ENCODE peak calls at places on chromosomes 5 and 9, in nine cellular contexts. I is IMR-90, Y is GM23248, V is mesendoderm, C is HepG2, K is PC-9, P is neuronal stem cell, B is hepatocyte, T is neural progenitor cell. Q is an unnamed sample.
A peak's percentile ranks its signal among the peaks of the same experiment; 100 is the strongest.

GRCh38 chr9:133839822-133840329 is 101.7 kb upstream of the SARDH start:
- DNase-seq in I (peak; percentile 44), B (peak; percentile 69), T (peak; percentile 61), K (no peak), V (peak; percentile 86), Y (peak; percentile 11), P (no peak), C (peak; percentile 36), Q (peak; percentile 13)

GRCh38 chr9:71911908-71912325 is 478 bp downstream of the C9orf85 start:
- DNase-seq in C (no peak), Y (peak; percentile 75), B (no peak), K (no peak), P (no peak), T (no peak), I (peak; percentile 28), V (no peak), Q (peak; percentile 89)

GRCh38 chr9:69671904-69672827 is at the start of gene APBA1:
- DNase-seq in K (no peak), V (peak; percentile 58), I (peak; percentile 56), C (no peak), Y (peak; percentile 74), P (peak; percentile 61), T (peak; percentile 84), B (peak; percentile 85), Q (peak; percentile 46)

GRCh38 chr5:14816999-14817761 is 54.4 kb downstream of the ANKH start:
- DNase-seq in Y (peak; percentile 97), B (no peak), I (peak; percentile 93), C (no peak), K (no peak), V (no peak), P (no peak), T (no peak), Q (no peak)

GRCh38 chr9:107049046-107049824 is 186.3 kb downstream of the ZNF462 start:
- DNase-seq in I (no peak), P (no peak), C (no peak), B (no peak), Y (no peak), T (peak; percentile 27), K (no peak), V (peak; percentile 66), Q (no peak)

GRCh38 chr9:20804476-20805253 is 120.6 kb downstream of the FOCAD start:
- DNase-seq in P (no peak), C (no peak), I (no peak), V (no peak), T (no peak), K (no peak), Y (no peak), B (peak; percentile 5), Q (no peak)

GRCh38 chr9:79917417-79917816 is 345.7 kb downstream of the TLE4 start:
- DNase-seq in T (no peak), V (no peak), P (no peak), C (no peak), I (no peak), K (no peak), B (no peak), Y (peak; percentile 42), Q (no peak)

GRCh38 chr5:96384353-96384752 is 48.7 kb downstream of the PCSK1 start:
- DNase-seq in P (no peak), V (peak; percentile 4), Y (peak; percentile 97), K (peak; percentile 76), T (no peak), B (no peak), C (peak; percentile 5), I (peak; percentile 67), Q (peak; percentile 83)

GRCh38 chr9:89455356-89455824 is 42.5 kb downstream of the SEMA4D start:
- DNase-seq in K (no peak), C (no peak), Y (no peak), P (no peak), T (no peak), B (no peak), I (no peak), V (no peak), Q (no peak)

GRCh38 chr9:76866689-76867088 is 39.2 kb downstream of the PRUNE2 start:
- DNase-seq in B (peak; percentile 38), K (peak; percentile 74), Y (peak; percentile 94), P (no peak), I (peak; percentile 95), V (peak; percentile 36), T (no peak), C (no peak), Q (no peak)

GRCh38 chr5:72378636-72379289 is 58.6 kb downstream of the PTCD2 start:
- DNase-seq in I (peak; percentile 86), T (no peak), V (peak; percentile 51), P (no peak), B (peak; percentile 27), C (no peak), K (peak; percentile 79), Y (peak; percentile 93), Q (peak; percentile 96)

GRCh38 chr9:92671323-92671722 is 1.4 kb upstream of the IPPK start:
- DNase-seq in I (peak; percentile 81), T (no peak), Y (peak; percentile 93), V (peak; percentile 68), K (peak; percentile 94), B (peak; percentile 47), C (peak; percentile 47), P (no peak), Q (peak; percentile 70)

GRCh38 chr5:107640568-107640967 is 30.2 kb downstream of the EFNA5 start:
- DNase-seq in C (no peak), I (no peak), P (no peak), B (no peak), T (no peak), K (no peak), V (no peak), Y (no peak), Q (no peak)

GRCh38 chr5:179620703-179621350 is 2.6 kb downstream of the HNRNPH1 start:
- DNase-seq in B (no peak), C (no peak), Y (peak; percentile 53), T (no peak), I (no peak), V (peak; percentile 45), P (no peak), K (peak; percentile 44), Q (no peak)

GRCh38 chr9:82183181-82183860 is 194.7 kb downstream of the SPATA31D1 start:
- DNase-seq in Y (no peak), I (no peak), P (no peak), V (no peak), B (no peak), K (no peak), C (no peak), T (no peak), Q (no peak)

GRCh38 chr5:60812426-60812825 is 31.6 kb downstream of the ELOVL7 start:
- DNase-seq in K (peak; percentile 58), T (no peak), Y (no peak), I (no peak), V (no peak), B (no peak), C (peak; percentile 4), P (no peak), Q (no peak)

DNA sequence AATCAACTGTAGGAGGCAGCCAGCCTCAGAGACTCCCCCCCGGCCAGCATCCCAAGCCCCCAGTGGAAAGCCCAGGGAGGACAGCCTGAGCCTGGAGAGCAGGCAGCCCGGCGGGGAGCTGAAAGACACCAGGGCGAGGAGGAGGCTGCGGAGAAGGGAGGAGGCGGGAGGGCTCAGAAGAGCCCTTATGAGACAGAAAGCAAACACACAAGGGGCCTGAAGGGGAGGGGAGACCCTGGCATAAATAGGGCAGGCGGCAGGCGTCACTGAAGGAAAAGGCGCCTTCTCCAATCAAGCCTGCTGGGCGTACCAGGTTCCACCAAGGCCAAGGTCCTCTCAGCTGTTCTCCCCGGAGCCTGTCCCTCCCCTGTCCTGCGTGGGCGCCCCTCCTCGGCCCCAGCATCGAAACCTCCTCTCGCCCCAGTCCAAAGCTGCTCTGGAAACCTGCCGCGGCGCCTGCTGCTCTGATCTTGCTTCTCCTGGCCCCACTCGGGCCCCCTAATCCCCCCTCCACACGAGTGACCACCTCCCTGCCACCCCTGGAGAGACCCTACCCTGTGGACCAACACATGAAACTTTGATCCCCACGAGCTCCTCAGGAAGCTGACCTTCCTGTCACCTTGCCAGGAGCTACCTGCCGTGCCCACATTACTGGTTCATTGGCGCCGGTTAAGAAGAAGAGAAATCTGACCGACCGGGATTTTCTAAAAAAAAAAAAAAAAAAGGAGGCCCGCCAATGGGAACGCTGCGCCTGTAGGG is 1.2 kb downstream of the SLC9A3 start:
- DNase-seq in B (peak; percentile 57), T (peak; percentile 58), V (peak; percentile 61), C (no peak), K (no peak), I (no peak), P (no peak), Y (no peak), Q (no peak)
- H3K4me3 ChIP-seq in B (peak overlapping the region; percentile 20), T (peak overlapping the region; percentile 55), V (no peak overlapping the region), C (no peak overlapping the region), K (no peak overlapping the region), I (no peak overlapping the region), P (no peak overlapping the region), Y (no peak overlapping the region), Q (no peak overlapping the region)

GRCh38 chr5:997001-997474 is 11.6 kb upstream of the NKD2 start:
- DNase-seq in P (no peak), V (peak; percentile 82), B (peak; percentile 70), K (no peak), C (peak; percentile 35), T (no peak), Y (peak; percentile 17), I (no peak), Q (no peak)

GRCh38 chr5:999724-1000123 is 8.9 kb upstream of the NKD2 start:
- DNase-seq in P (no peak), K (no peak), I (no peak), T (no peak), C (no peak), Y (no peak), B (no peak), V (no peak), Q (no peak)

GRCh38 chr5:998975-999501 is 9.6 kb upstream of the NKD2 start:
- DNase-seq in P (no peak), B (no peak), I (no peak), Y (peak; percentile 31), T (no peak), V (no peak), K (no peak), C (no peak), Q (no peak)

GRCh38 chr5:998276-998974 is 10.2 kb upstream of the NKD2 start:
- DNase-seq in B (no peak), I (no peak), P (no peak), C (no peak), T (no peak), K (no peak), V (no peak), Y (no peak), Q (no peak)

GRCh38 chr5:997711-998110 is 10.9 kb upstream of the NKD2 start:
- DNase-seq in K (no peak), Y (no peak), T (no peak), P (no peak), V (no peak), I (no peak), B (no peak), C (no peak), Q (no peak)
- H3K4me2 ChIP-seq in K (no peak overlapping the region), Y (no peak overlapping the region), T (no peak overlapping the region), P (no peak overlapping the region), V (no peak overlapping the region), I (no peak overlapping the region), B (no peak overlapping the region), C (no peak overlapping the region), Q (no peak overlapping the region)

GRCh38 chr5:90480699-90481098 is 6.0 kb downstream of the POLR3G start:
- DNase-seq in P (no peak), I (peak; percentile 47), C (no peak), V (no peak), B (no peak), Y (no peak), K (no peak), T (no peak), Q (no peak)
- H3K4me3 ChIP-seq in P (no peak overlapping the region), I (no peak overlapping the region), C (no peak overlapping the region), V (no peak overlapping the region), B (no peak overlapping the region), Y (no peak overlapping the region), K (no peak overlapping the region), T (no peak overlapping the region), Q (no peak overlapping the region)

GRCh38 chr9:32992596-32993238 is 8.7 kb downstream of the APTX start:
- DNase-seq in K (no peak), B (no peak), V (no peak), Y (peak; percentile 11), C (no peak), T (no peak), P (no peak), I (peak; percentile 28), Q (no peak)
- H3K4me2 ChIP-seq in K (no peak overlapping the region), B (no peak overlapping the region), V (no peak overlapping the region), Y (no peak overlapping the region), C (no peak overlapping the region), T (no peak overlapping the region), P (no peak overlapping the region), I (no peak overlapping the region), Q (no peak overlapping the region)

Q was measured in endothelial cell of umbilical vein.